ENCODE peak calls at places on chromosomes 6 and 20, in six cellular contexts. L is endothelial cell of umbilical vein, A is HepG2, I is A549, Y is K562, K is GM12878. B is an unnamed sample.

GRCh38 chr20:62246872-62247652 is 8.7 kb downstream of the OSBPL2 start:
- DNase-seq in I (no peak), K (no peak), L (no peak), Y (no peak), A (peak; percentile 34), B (no peak)

GRCh38 chr6:109339906-109340678 is 42.2 kb downstream of the CD164 start:
- DNase-seq in I (no peak), K (no peak), A (no peak), L (no peak), Y (peak; percentile 44), B (no peak)

GRCh38 chr20:57703013-57703412 is 6.8 kb downstream of the PMEPA1 start:
- DNase-seq in Y (no peak), A (no peak), L (no peak), K (no peak), I (no peak), B (no peak)

GRCh38 chr20:35216541-35216940 is 9.9 kb upstream of the MMP24 start:
- DNase-seq in L (no peak), Y (no peak), K (no peak), A (no peak), I (no peak), B (no peak)

GRCh38 chr20:4160761-4161305 is 145.5 kb upstream of the RNF24 start:
- DNase-seq in I (no peak), L (no peak), K (no peak), A (peak; percentile 37), Y (no peak), B (no peak)

GRCh38 chr6:3798211-3798909 is 46.8 kb upstream of the PXDC1 start:
- DNase-seq in Y (no peak), A (no peak), K (no peak), I (no peak), L (peak; percentile 42), B (no peak)

GRCh38 chr6:88780714-88781389 is 182.6 kb downstream of the RNGTT start:
- DNase-seq in Y (peak; percentile 50), K (peak; percentile 63), L (peak; percentile 67), I (no peak), A (peak; percentile 60), B (peak; percentile 83)

GRCh38 chr6:35087361-35088280 is 53.5 kb downstream of the TCP11 start:
- DNase-seq in I (no peak), K (no peak), L (no peak), Y (no peak), A (no peak), B (no peak)

GRCh38 chr6:50724381-50725124 is 11.2 kb downstream of the TFAP2D start:
- DNase-seq in I (no peak), A (no peak), L (no peak), K (no peak), Y (no peak), B (no peak)

GRCh38 chr6:26554669-26555504 is 16.7 kb downstream of the HMGN4 start:
- DNase-seq in K (no peak), Y (peak; percentile 31), I (no peak), A (peak; percentile 69), L (peak; percentile 69), B (peak; percentile 81)

GRCh38 chr6:145339089-145339488 is 396.2 kb downstream of the EPM2A start:
- DNase-seq in K (no peak), Y (no peak), I (no peak), L (no peak), A (no peak), B (no peak)

GRCh38 chr6:48610846-48611245 is 499.8 kb upstream of the PTCHD4 start:
- DNase-seq in K (no peak), Y (no peak), L (peak; percentile 50), A (no peak), I (no peak), B (no peak)

GRCh38 chr20:59151820-59152219 is 11.8 kb upstream of the ZNF831 start:
- DNase-seq in K (no peak), A (no peak), L (no peak), Y (no peak), I (no peak), B (no peak)

GRCh38 chr6:73728548-73729205 is 32.7 kb downstream of the CD109 start:
- DNase-seq in A (no peak), I (no peak), L (no peak), Y (no peak), K (peak; percentile 31), B (peak; percentile 28)

GRCh38 chr6:155085582-155086253 is 90.6 kb downstream of the TIAM2 start:
- DNase-seq in Y (no peak), A (peak; percentile 77), K (no peak), I (peak; percentile 9), L (no peak), B (no peak)

DNA sequence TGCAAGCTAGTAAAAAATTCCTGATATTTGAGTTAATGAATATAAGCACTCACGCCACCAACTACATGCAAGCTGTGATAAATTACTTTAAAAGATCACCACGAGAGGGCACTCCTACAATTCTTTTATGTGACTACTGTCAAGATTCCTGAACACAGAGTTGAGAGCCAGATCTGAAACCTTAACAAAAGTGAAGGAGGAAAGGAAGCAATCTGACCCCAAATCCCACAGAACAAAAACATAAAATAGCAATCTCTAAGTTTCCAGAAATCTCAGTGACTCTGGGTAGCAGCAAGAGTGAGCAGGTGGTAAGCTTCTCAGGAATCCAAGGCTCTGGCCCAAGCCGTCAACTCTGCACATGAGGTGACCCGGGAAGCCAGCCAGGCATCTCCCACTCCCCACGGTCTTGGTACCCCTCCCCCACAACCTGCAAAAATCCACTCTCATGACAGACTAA is 55.1 kb downstream of the STAU1 start:
- DNase-seq in L (peak; percentile 76), A (peak; percentile 83), I (peak; percentile 57), K (peak; percentile 28), Y (peak; percentile 40), B (peak; percentile 76)
- TF ChIP-seq MAX in L (no peak), A (no peak), I (no peak), K (no peak), Y (no peak), B (no peak)

GRCh38 chr20:17845701-17846475 is 122.7 kb downstream of the SNX5 start:
- DNase-seq in I (no peak), K (no peak), L (no peak), Y (no peak), A (peak; percentile 76), B (peak; percentile 35)
- TF ChIP-seq MYC in I (no peak), K (no peak), L (no peak), Y (no peak), A (no peak), B (no peak)

GRCh38 chr20:29427201-29428060 is 1830.0 kb upstream of the DEFB115 start:
- DNase-seq in I (peak; percentile 25), A (no peak), L (no peak), K (no peak), Y (no peak), B (no peak)
- TF ChIP-seq CTCF in I (peak; percentile 48), A (no peak), L (no peak), K (no peak), Y (peak; percentile 31), B (no peak)

GRCh38 chr20:7379206-7379605 is 561.1 kb downstream of the HAO1 start:
- DNase-seq in K (no peak), A (no peak), I (no peak), L (no peak), Y (no peak), B (no peak)

GRCh38 chr20:7383218-7383617 is 557.0 kb downstream of the HAO1 start:
- DNase-seq in I (no peak), K (no peak), L (no peak), Y (no peak), A (no peak), B (no peak)

GRCh38 chr20:7375905-7376304 is 564.4 kb downstream of the HAO1 start:
- DNase-seq in I (no peak), Y (peak; percentile 6), L (peak; percentile 34), K (no peak), A (peak; percentile 29), B (peak; percentile 36)

DNA sequence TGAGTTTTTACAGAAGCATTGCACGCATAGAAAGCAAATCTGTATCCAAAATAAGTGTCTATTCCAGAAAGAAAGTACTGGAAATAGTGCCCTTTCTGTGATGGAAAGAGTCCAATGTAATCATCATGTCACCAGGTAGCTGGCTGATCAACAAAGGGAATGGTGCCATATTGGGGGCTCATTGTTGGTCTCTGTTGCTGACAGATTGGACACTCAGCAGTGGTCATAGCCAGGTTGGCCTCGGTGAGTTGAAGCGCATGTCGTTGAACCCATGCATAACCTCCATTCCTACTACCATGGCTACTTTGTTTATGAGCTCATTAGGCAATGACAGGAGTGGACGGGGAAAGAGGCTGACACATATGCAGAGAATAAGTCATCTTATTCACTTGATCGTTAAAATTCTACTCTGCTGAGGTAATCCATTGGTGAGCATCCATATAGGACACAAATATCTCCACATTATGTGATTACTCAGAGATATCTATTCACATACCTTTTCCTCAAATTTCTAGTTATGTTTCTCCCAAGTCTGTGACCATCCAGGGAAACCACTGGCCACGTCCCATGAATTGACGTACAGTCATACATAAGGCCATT is 560.5 kb downstream of the HAO1 start:
- DNase-seq in K (no peak), A (no peak), I (no peak), Y (no peak), L (no peak), B (no peak)
- TF ChIP-seq MAX in K (no peak), A (no peak), I (no peak), Y (no peak), L (no peak), B (no peak)

DNA sequence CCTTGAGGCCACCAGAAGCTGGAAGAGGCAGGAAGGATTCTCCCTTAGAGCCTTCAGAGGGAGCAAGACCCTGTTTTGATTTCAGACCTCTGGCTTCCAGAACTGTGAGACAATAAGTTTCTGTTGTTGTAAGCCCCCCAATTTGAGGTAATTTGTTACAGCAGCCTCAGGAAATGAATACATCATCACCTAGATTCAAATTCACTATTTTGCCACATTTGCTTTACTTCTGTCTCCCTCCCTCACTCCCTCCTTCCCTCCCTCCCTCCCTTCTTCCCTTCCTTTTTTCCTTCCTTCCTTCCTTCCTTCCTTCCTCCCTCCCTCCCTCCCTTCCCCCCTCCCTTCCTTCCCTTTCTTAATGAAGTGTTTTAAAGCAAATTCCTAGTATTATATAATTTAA is 58.1 kb upstream of the KIF13A start:
- DNase-seq in L (no peak), A (no peak), Y (no peak), I (no peak), K (no peak), B (no peak)
- TF ChIP-seq MYC in L (no peak), A (no peak), Y (no peak), I (no peak), K (no peak), B (no peak)

GRCh38 chr6:165059032-165059431 is 250.4 kb downstream of the C6orf118 start:
- DNase-seq in K (no peak), Y (no peak), L (no peak), A (no peak), I (no peak), B (no peak)

GRCh38 chr6:165056292-165056691 is 253.1 kb downstream of the C6orf118 start:
- DNase-seq in K (no peak), Y (no peak), A (no peak), L (no peak), I (no peak), B (no peak)

GRCh38 chr6:165060636-165061190 is 248.7 kb downstream of the C6orf118 start:
- DNase-seq in Y (no peak), L (no peak), A (no peak), K (no peak), I (no peak), B (no peak)

GRCh38 chr6:165052561-165053500 is 256.6 kb downstream of the C6orf118 start:
- DNase-seq in L (no peak), K (no peak), Y (no peak), A (no peak), I (no peak), B (no peak)

GRCh38 chr6:165055231-165055630 is 254.2 kb downstream of the C6orf118 start:
- DNase-seq in L (no peak), K (no peak), A (no peak), I (no peak), Y (no peak), B (peak; percentile 8)
- TF ChIP-seq CTCF in L (no peak), K (no peak), A (no peak), I (no peak), Y (no peak), B (no peak)

B was measured in NB4.